ENCODE peak calls at places on chromosome 6, in four cellular contexts. I is AG09309, R is fibroblast of lung, P is hepatocyte. A is an unnamed sample.

GRCh38 chr6:5084787-5085637 is at the start of gene PPP1R3G:
- DNase-seq in I (no peak), R (peak), P (peak), A (peak)

GRCh38 chr6:22432060-22432459 is 135.2 kb upstream of the PRL start:
- DNase-seq in I (no peak), R (no peak), P (no peak), A (no peak)

GRCh38 chr6:95203153-95203754 is 374.1 kb upstream of the MANEA start:
- DNase-seq in I (no peak), R (peak), P (peak), A (no peak)

GRCh38 chr6:47917202-47917601 is 135.4 kb downstream of the OPN5 start:
- DNase-seq in I (no peak), R (no peak), P (no peak), A (no peak)

GRCh38 chr6:100599088-100599770 is 134.5 kb upstream of the SIM1 start:
- DNase-seq in I (no peak), R (no peak), P (no peak), A (no peak)

GRCh38 chr6:117328500-117328899 is 63.1 kb downstream of the VGLL2 start:
- DNase-seq in I (no peak), R (no peak), P (no peak), A (no peak)

GRCh38 chr6:43256670-43257664 is 13.7 kb downstream of the TTBK1 start:
- DNase-seq in I (no peak), R (no peak), P (no peak), A (no peak)

GRCh38 chr6:22411408-22412105 is 114.7 kb upstream of the PRL start:
- DNase-seq in I (peak), R (peak), P (no peak), A (no peak)

GRCh38 chr6:99119109-99120031 is 171.6 kb upstream of the FBXL4 start:
- DNase-seq in I (peak), R (peak), P (peak), A (peak)

GRCh38 chr6:43593938-43594337 is 18.0 kb downstream of the POLH start:
- DNase-seq in I (no peak), R (peak), P (no peak), A (no peak)

GRCh38 chr6:131182991-131183425 is 47.7 kb downstream of the AKAP7 start:
- DNase-seq in I (no peak), R (peak), P (peak), A (peak)

GRCh38 chr6:27238010-27238983 is 9.2 kb upstream of the PRSS16 start:
- DNase-seq in I (no peak), R (no peak), P (no peak), A (peak)

GRCh38 chr6:99294786-99295185 is 54.7 kb downstream of the FAXC start:
- DNase-seq in I (no peak), R (no peak), P (no peak), A (no peak)

GRCh38 chr6:16712931-16713484 is 48.3 kb downstream of the ATXN1 start:
- DNase-seq in I (peak), R (peak), P (peak), A (peak)

GRCh38 chr6:135073757-135074393 is 19.3 kb upstream of the HBS1L start:
- DNase-seq in I (no peak), R (no peak), P (no peak), A (no peak)

GRCh38 chr6:128432394-128432793 is 88.0 kb downstream of the PTPRK start:
- DNase-seq in I (peak), R (peak), P (no peak), A (peak)

GRCh38 chr6:89412071-89413005 is at the start of gene RRAGD:
- DNase-seq in I (no peak), R (no peak), P (peak), A (no peak)

GRCh38 chr6:145893586-145893985 is 70.6 kb downstream of the SHPRH start:
- DNase-seq in I (no peak), R (no peak), P (no peak), A (no peak)

GRCh38 chr6:159836294-159837140 is 36.4 kb downstream of the PNLDC1 start:
- DNase-seq in I (no peak), R (peak), P (peak), A (no peak)

GRCh38 chr6:168550326-168550725 is 109.3 kb downstream of the SMOC2 start:
- DNase-seq in I (no peak), R (no peak), P (no peak), A (no peak)

GRCh38 chr6:65638047-65638831 is 68.8 kb downstream of the EYS start:
- DNase-seq in I (no peak), R (peak), P (peak), A (no peak)

GRCh38 chr6:107656883-107657282 is 167.0 kb downstream of the SOBP start:
- DNase-seq in I (no peak), R (no peak), P (no peak), A (no peak)

GRCh38 chr6:17393335-17394191 is at the start of gene CAP2:
- DNase-seq in I (no peak), R (peak), P (peak), A (peak)

GRCh38 chr6:25439368-25439767 is 160.2 kb downstream of the CARMIL1 start:
- DNase-seq in I (no peak), R (no peak), P (no peak), A (no peak)

DNA sequence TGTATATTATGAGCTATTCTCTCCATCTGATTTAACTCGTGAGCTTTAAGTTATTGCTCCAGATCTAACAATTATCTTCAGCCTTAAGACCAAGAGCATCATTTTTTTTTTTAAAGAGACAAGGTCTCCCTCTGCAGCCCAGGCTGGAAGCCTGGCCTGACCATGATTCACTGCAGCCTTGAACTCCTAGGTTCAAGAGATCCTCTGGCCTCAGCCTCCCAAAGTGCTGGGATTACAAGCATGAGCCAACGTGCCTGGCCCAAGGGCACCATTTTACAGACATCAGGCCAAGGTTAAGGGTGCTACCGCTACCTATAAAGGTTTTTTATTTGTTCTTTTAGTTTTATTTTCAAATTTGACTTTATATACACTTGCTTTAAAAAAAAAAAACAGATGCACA is 2.3 kb downstream of the SUPT3H start:
- DNase-seq in I (no peak), R (peak), P (no peak), A (no peak)
- TF ChIP-seq CTCF in I (no peak), R (no peak), P (no peak), A (no peak)

DNA sequence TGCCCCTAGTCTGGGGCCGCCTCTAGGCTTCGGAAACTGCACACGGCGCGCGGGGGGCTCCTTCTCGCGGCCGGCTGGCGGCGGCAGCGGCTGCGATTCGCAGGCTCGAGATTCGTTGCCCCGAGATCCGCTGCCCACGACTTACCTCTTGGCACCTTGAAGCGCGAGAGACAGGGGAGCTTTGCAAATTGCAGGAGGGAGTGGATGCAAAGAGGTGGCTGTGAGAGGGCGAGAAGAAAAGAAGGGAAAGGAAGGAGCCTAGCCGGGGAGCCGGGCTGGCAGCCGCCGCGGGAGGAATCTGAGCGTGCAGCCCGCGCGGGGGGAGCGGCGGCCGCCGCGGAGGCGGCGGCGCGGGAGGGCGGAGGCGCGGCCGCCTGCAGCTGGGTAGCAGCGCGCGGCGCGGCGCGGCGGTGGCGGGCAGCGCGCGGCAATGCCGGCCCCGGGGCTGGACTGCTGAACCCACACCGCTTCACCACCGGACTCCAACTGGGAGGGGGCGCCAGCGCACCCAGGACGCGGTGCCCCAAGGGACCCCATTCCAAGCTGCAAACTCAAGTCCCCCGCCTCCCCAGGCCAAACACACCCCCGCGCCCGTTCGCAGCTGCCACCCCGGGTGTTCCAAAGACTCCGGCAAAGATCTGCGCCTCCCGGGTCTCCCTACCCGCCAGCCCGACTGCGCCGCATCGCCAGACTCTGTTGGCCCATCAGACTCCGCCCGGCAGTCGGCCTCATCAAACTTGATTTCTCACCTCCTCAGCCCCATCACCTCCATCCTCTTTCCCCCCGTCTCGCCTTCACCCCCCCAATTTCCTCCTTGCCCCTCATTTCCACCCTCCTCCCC is 44.2 kb upstream of the SUPT3H start:
- DNase-seq in I (no peak), R (peak), P (peak), A (peak)
- TF ChIP-seq CTCF in I (peak), R (peak), P (peak), A (peak)

GRCh38 chr6:153058909-153059308 is 56.4 kb upstream of the MTRF1L start:
- DNase-seq in I (no peak), R (peak), P (no peak), A (no peak)

GRCh38 chr6:153058291-153058690 is 55.8 kb upstream of the MTRF1L start:
- DNase-seq in I (no peak), R (peak), P (no peak), A (peak)

GRCh38 chr6:153062516-153062915 is 60.0 kb upstream of the MTRF1L start:
- DNase-seq in I (no peak), R (no peak), P (no peak), A (no peak)

GRCh38 chr6:153059311-153059710 is 56.8 kb upstream of the MTRF1L start:
- DNase-seq in I (no peak), R (no peak), P (no peak), A (no peak)

DNA sequence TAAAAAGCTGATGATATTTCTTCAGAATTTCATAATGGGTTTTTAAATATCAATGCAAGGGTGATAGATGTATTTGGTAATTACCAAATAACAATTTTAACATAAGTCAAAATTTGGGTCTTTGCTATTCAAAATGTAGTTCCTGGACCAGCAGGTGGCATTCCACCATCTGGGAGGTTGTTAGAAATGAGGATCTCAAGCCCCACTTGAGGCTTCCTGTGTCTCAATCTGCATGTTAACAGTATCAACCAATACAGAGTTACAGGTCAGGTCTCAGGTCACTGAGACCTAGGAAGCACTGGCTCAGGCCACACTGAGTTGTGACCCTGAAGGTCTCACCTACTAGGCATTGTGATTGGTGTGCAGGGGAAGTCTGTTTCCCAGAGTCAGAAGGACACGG is 57.2 kb upstream of the MTRF1L start:
- DNase-seq in I (no peak), R (peak), P (no peak), A (no peak)
- TF ChIP-seq CTCF in I (peak), R (peak), P (no peak), A (peak)

DNA sequence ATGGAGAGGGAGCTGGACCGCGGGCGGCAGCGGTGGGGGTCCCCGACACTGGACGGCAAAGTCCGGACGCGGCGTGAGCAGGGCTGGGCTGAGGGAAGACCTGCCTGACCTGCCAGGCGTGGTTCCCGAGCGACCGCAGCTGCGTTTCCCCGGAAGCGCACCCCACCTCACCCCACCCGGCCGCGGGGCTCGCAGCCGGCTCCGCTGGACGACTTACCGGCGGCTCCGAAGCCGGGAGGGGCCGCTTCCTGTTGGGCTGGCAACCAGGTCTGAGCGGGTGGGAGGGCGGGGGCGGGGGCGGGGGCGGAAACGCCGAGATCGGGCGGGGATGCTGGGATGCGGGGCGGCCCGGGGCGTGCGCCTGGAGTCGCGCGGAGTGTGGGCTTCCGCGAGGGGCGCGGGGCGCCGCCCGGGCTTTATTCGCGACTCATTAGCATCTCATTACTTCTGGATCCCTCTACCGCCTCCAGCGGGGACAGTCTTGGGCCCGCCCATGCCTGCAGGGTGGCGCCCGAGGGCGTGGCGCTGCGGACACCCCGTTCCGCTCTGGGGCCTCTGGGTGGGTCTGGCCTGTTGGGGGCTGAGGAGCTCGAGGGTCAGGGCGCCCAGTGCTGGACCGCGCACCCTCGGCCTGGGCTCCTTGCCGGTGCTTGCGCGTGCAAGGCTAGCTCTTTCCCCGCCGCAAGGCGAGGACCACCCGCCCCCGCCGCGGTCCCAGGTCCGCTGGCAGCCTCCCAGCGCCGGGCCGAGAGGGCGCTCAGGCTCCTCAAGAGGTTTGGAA is at the start of gene MICAL1:
- DNase-seq in I (no peak), R (peak), P (peak), A (peak)
- TF ChIP-seq CTCF in I (peak), R (peak), P (peak), A (peak)

GRCh38 chr6:158506577-158506976 is 53.3 kb upstream of the TMEM181 start:
- DNase-seq in I (no peak), R (no peak), P (no peak), A (no peak)
- TF ChIP-seq CTCF in I (no peak), R (peak), P (peak), A (peak)

DNA sequence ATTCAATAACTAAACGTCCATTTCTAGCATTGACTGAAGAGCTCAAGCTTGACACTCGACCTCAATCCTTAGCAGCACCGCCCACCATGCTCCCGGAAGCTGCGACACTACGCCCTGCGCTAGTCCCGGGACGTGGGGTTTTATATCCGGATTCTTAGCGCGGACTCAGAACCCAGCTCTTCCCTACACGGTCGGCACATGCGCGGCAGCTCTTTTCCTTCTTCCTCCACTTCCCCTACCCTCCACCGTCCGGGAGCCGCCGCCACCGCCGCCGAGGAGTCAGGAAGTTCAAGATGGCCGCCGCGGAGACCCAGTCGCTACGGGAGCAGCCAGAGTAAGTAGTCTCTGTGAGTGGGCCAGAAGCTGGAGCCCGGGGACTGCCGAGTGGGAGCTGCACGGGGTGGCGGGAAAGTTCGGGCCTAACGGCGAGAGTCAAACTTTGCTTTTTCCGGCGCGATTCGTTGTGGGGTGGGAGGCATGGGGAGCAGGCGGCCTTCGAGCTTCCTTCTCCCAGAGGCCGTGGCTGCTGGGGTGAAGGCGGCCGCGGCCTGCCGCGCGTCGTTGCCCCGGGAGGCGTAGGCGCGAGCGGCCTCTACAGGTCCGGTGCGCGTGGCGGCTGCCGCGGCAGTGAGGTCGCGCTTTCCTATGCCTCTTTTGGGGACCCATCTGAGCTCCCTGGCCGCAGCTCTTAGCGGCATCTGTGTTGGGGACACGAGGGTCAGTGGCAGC is 57.6 kb downstream of the FAM217A start:
- DNase-seq in I (peak), R (peak), P (peak), A (peak)
- TF ChIP-seq CTCF in I (no peak), R (peak), P (peak), A (peak)

GRCh38 chr6:3147914-3148757 is 9.2 kb downstream of the TUBB2A start:
- DNase-seq in I (no peak), R (no peak), P (no peak), A (no peak)
- TF ChIP-seq CTCF in I (no peak), R (no peak), P (no peak), A (peak)

GRCh38 chr6:160995271-160995670 is 3.7 kb downstream of the MAP3K4 start:
- DNase-seq in I (no peak), R (no peak), P (no peak), A (no peak)

GRCh38 chr6:160990847-160991410 is 640 bp upstream of the MAP3K4 start:
- DNase-seq in I (no peak), R (no peak), P (no peak), A (no peak)

GRCh38 chr6:160996316-160996715 is 4.7 kb downstream of the MAP3K4 start:
- DNase-seq in I (no peak), R (no peak), P (no peak), A (no peak)

GRCh38 chr6:160991411-160992322 is at the start of gene MAP3K4:
- DNase-seq in I (no peak), R (peak), P (peak), A (peak)

DNA sequence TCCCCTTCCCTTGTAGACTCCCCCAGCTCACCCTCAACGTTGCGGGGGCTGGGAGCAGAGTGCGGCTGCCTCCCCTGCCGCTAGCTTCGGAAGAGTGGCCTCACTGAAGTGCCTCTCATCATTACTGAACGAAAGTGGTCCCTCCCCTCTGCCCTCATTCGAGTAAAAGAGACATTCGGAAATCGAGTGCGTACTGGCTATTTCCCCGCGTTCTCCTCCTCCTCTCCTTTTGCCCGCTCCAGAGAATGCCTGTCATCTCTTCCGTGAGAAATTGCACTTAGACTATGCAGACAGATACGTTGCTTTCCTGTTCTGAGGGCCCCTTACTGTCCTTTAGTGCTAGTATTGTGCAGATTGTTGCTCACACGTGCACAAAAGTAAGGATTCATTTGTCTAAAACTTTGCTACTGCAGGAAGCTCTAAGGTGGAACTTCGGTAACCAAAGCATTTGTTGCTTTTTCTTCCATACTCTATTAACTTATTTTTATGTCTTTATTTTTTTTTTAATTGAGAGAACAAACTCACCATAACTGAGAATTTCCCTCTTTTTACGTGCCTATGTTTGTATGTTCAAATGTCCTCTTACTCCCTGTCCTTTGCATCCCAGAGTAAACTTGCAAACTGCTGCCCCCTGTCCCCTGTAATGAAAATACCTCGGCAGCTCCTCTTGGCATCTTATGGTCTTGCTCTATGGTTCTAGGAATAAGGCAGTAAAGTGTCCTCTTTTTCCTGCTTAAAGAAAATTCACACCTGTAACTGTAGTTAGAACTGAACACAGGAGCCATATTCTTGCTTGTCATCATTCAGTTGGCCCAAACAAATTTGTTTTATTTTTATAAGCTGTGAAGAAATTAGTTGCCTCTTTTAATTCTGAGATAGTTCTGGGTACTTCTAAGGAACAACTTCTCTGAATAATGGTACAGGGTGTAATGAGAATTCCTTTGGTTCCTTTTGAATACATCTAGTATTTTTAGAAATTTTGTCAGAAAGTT is 1.1 kb downstream of the MAP3K4 start:
- DNase-seq in I (no peak), R (peak), P (peak), A (peak)
- TF ChIP-seq CTCF in I (peak), R (peak), P (peak), A (peak)

GRCh38 chr6:156946370-156946936 is 169.3 kb downstream of the ARID1B start:
- DNase-seq in I (no peak), R (no peak), P (no peak), A (no peak)

GRCh38 chr6:156944412-156944811 is 167.2 kb downstream of the ARID1B start:
- DNase-seq in I (no peak), R (no peak), P (no peak), A (no peak)

GRCh38 chr6:156943816-156944215 is 166.6 kb downstream of the ARID1B start:
- DNase-seq in I (no peak), R (no peak), P (no peak), A (no peak)

GRCh38 chr6:156942266-156942665 is 165.1 kb downstream of the ARID1B start:
- DNase-seq in I (no peak), R (no peak), P (no peak), A (no peak)

GRCh38 chr6:156943167-156943566 is 166.0 kb downstream of the ARID1B start:
- DNase-seq in I (no peak), R (no peak), P (no peak), A (no peak)
- TF ChIP-seq CTCF in I (no peak), R (peak), P (no peak), A (no peak)